ENCODE peak calls at places on chromosomes 11 and 22, in ten cellular contexts. F, L, P, T, B, S, K, V, Y and A are unnamed samples.

GRCh38 chr11:117884994-117885393 is 8.5 kb upstream of the FXYD6 start:
- DNase-seq in T (no peak), S (no peak), L (peak), B (no peak), Y (no peak), K (no peak), P (no peak), F (no peak), V (peak), A (no peak)

GRCh38 chr11:479311-479710 is 27.7 kb downstream of the RNH1 start:
- DNase-seq in K (no peak), S (no peak), L (no peak), T (no peak), V (no peak), B (no peak), Y (no peak), F (no peak), P (no peak), A (no peak)

GRCh38 chr22:42473484-42474193 is 41.4 kb upstream of the NFAM1 start:
- DNase-seq in P (peak), F (no peak), B (peak), T (no peak), L (peak), S (no peak), V (no peak), K (peak), Y (peak), A (peak)

GRCh38 chr22:20764053-20764720 is 9.7 kb upstream of the SERPIND1 start:
- DNase-seq in P (no peak), L (no peak), S (no peak), B (no peak), Y (no peak), F (no peak), V (no peak), T (no peak), K (no peak), A (no peak)

GRCh38 chr11:113245216-113245615 is 69.2 kb upstream of the TTC12 start:
- DNase-seq in S (no peak), V (no peak), B (no peak), F (no peak), L (no peak), T (no peak), K (no peak), Y (no peak), P (no peak), A (no peak)

GRCh38 chr22:22666307-22667091 is 22.1 kb downstream of the GGTLC2 start:
- DNase-seq in L (no peak), Y (peak), K (peak), S (peak), F (peak), B (peak), V (no peak), P (peak), T (no peak), A (peak)

GRCh38 chr11:3202305-3202704 is 16.3 kb downstream of the MRGPRG start:
- DNase-seq in L (no peak), T (no peak), S (no peak), V (no peak), K (no peak), B (no peak), F (no peak), P (no peak), Y (no peak), A (no peak)

GRCh38 chr11:117492578-117493251 is 165.1 kb downstream of the CEP164 start:
- DNase-seq in B (no peak), Y (no peak), L (no peak), P (no peak), K (no peak), V (no peak), S (no peak), F (peak), T (no peak), A (no peak)

GRCh38 chr11:95563173-95563572 is 226.4 kb downstream of the FAM76B start:
- DNase-seq in K (no peak), T (no peak), L (peak), B (no peak), P (no peak), V (no peak), S (no peak), F (no peak), Y (no peak), A (no peak)

GRCh38 chr11:1293619-1294015 is 15.8 kb downstream of the TOLLIP start:
- DNase-seq in P (no peak), V (no peak), T (no peak), F (peak), K (peak), L (no peak), S (peak), B (no peak), Y (peak), A (no peak)

DNA sequence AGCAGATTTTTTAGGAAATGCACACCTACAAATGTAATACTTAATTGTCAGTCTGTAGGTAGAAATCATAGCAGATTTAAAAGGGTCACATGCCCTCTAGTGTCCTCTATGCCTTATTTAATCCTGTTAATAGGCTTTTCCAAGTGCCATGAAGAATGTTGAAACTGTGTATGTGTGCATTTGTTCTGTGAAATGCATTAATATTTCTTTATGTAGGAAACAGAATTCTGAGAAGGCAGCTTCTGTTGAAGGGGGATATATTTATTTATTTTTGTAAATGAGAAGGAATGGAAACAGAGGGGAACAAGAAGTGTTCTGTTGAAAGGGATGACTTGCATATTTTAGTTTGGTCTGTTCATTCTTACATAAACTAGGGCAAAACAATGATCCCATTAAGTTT is 51.0 kb downstream of the SVIP start:
- DNase-seq in L (peak), P (no peak), K (no peak), S (no peak), F (no peak), T (no peak), V (no peak), B (no peak), Y (no peak), A (no peak)
- TF ChIP-seq CTCF in L (no peak), P (no peak), K (no peak), S (no peak), F (no peak), T (peak), V (no peak), B (no peak), Y (no peak), A (no peak)

GRCh38 chr11:75399344-75400109 is at the start of gene RPS3:
- DNase-seq in T (peak), B (peak), F (peak), K (peak), L (peak), V (peak), Y (peak), S (peak), P (peak), A (peak)
- TF ChIP-seq CTCF in T (peak), B (peak), F (no peak), K (no peak), L (peak), V (peak), Y (peak), S (no peak), P (peak), A (peak)

DNA sequence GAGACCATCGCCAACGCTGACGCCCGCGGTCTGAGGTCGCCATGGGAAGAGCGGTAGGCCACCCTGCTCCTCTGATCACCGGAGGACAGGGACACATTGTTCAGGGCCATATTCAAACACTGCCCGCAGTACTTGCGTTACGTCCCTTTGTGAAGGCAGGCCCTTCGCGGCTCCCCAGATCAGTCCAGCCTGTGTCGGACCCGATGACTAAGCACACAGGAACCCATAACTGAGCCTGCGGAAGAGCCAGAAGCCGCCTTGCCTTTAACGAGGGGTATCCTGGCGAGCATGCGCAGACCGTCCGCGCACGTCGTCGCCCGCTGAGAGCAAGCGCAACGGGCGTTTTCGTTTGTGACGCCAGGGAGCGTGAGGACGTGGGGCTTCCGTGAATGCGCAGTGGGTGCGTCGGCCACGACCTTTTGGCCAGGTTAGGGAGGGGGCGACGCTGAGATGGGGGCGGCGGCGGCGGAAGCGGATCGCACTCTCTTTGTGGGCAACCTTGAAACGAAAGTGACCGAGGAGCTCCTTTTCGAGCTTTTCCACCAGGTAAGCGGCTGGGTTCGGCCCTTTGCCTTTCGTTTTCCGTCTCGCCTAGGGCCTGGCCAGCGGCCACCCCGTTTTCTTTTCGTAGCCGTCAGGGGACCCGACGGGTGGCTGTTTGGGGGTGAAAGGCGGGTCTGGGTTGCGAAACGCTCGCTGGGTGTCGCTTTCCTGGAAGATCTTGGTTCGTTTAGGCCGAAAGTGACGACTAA is at the start of the genes C11orf71 and RBM7:
- DNase-seq in Y (peak), V (peak), K (peak), T (peak), S (peak), P (peak), L (peak), F (peak), B (peak), A (peak)
- TF ChIP-seq CTCF in Y (peak), V (no peak), K (no peak), T (peak), S (no peak), P (peak), L (no peak), F (no peak), B (no peak), A (no peak)

DNA sequence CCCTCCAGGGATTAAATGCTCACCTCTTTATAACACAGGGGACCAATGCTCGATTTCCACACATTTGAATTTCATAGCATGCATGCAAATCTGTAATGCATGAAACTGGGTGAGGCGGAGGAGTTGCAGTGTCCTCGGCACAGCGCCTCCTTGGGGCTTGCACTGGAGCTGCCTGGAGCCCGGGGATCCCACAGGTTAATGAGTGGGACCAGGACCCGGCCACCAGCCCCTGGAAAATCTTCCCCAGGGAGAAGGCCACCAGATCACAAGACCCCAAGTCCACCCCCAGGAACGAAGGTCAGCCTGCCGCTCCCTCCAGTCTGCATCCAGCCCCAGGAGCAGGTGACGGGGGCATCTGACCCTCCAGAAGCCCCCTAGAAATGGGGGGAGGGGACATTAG is 119.1 kb downstream of the MN1 start:
- DNase-seq in F (peak), T (no peak), P (no peak), V (no peak), L (no peak), K (no peak), Y (no peak), B (no peak), S (no peak), A (no peak)
- TF ChIP-seq CTCF in F (peak), T (no peak), P (no peak), V (no peak), L (peak), K (no peak), Y (no peak), B (peak), S (no peak), A (no peak)

DNA sequence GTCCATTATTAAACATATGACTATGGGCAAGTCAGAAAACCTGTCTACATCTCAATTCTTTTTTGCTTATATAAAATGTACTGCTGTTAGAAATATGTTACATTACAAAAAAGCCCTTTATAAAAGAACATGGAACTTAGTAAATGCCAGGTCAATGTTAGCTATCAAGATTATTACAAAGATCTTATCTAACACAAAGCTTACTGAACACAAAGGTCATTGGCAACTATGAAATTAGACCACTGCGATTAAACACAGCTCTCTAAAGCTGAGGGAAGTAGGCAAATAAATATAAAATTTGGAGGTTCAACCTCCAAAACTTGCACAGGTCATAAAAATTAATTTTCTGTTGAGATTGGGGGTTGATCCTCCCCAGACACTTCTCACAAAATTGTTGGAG is 692.8 kb upstream of the CCDC90B start:
- DNase-seq in F (no peak), L (no peak), T (no peak), K (no peak), B (no peak), V (no peak), S (no peak), Y (no peak), P (no peak), A (no peak)
- TF ChIP-seq CTCF in F (no peak), L (no peak), T (no peak), K (no peak), B (no peak), V (no peak), S (no peak), Y (no peak), P (no peak), A (no peak)

DNA sequence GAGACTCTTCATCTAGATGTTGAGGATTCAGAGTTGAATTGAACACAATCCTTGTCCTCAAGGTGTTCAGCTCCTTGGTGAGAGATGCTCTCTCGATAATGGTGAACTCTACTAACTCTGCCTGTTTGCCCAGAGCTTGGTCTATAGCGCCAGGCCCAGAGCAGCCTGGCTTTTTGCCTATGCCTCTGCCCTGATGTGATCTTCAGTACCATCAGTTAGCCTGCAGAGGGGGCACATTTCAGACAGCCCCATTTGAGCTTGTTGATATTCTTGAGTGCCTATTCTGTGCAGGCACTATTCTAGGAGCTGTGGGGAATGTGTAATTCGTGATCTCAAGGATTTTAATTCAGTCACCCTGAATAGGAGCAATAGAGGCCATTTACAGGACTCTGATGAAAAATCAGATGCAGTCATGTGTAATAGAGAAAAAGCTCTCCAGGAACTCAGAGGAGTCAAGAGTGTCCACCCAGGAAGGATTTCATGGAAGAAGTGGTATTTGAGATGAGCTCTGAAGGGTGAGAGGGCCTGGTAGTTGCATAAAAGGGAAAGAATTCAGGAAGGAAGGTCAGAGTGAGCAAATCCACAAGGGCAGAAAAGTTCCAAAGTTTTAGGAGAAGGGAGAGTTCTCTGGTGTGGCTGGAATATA is 19.3 kb downstream of the GTPBP1 start:
- DNase-seq in B (no peak), K (peak), Y (peak), V (no peak), F (no peak), P (no peak), S (no peak), L (peak), T (no peak), A (no peak)
- TF ChIP-seq CTCF in B (peak), K (peak), Y (peak), V (no peak), F (peak), P (peak), S (peak), L (peak), T (peak), A (no peak)

DNA sequence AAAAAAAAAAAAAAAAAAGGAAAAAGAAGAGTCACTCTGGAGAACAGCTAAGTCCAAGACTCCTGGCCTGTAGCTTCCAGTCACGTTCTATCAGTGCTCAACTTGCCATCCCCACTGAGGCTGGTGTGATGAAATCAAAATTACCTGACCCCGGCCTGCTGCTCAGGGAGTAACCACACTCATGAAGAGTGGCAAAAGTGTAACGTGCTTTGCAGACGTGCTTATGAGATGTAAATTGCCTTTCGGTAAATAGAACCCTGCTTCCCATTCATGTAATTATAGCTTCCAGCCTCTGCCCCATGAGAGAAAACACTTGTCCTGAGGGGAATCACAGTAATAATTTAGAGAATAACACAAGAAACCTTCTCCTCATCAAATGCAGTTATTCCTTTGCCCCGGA is 28.2 kb upstream of the CHKA start:
- DNase-seq in T (no peak), B (no peak), V (no peak), K (no peak), S (no peak), P (no peak), Y (no peak), F (no peak), L (no peak), A (no peak)
- TF ChIP-seq CTCF in T (no peak), B (no peak), V (no peak), K (no peak), S (no peak), P (no peak), Y (no peak), F (no peak), L (no peak), A (no peak)

DNA sequence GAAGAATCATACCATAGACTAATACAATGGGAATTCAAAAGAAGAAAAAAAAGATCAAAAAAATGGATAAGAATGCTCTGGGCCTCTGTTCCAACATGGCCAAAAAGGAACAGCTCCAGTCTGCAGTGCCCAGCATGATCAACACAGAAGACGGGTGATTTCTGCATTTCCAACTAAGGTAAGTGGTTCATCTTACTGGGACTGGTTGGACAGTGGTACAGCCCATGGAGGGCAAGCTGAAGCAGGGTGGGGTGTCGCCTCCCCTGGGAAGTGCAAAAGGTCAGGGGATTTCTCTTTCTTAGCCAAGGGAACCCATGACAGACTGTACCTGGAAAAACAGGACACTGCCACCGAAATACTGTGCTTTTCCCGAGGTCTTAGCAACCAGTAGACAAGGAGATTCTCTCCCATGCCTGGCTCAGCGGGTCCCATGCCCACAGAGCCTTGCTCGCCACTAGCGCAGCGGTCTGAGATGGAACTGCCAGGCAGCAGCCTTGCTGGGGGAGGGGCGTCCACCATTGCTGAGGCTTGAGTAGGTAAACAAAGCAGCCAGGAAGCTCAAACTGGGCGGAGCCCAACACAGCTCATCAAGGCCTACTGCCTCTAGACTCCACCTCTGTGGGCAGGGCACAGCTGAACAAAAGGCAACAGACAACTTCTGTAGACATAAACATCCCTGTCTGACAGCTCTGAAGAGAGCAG is 428.4 kb downstream of the MN1 start:
- DNase-seq in B (no peak), Y (peak), S (peak), P (no peak), K (peak), L (peak), V (no peak), T (no peak), F (peak), A (no peak)
- TF ChIP-seq CTCF in B (no peak), Y (no peak), S (no peak), P (no peak), K (no peak), L (peak), V (no peak), T (no peak), F (no peak), A (no peak)

GRCh38 chr11:41309716-41310115 is 149.7 kb downstream of the LRRC4C start:
- DNase-seq in K (no peak), V (no peak), Y (peak), T (no peak), L (no peak), F (no peak), P (no peak), S (no peak), B (no peak), A (no peak)
- TF ChIP-seq CTCF in K (no peak), V (no peak), Y (peak), T (peak), L (no peak), F (no peak), P (no peak), S (no peak), B (no peak), A (no peak)

GRCh38 chr22:36493690-36494110 is 12.3 kb upstream of the TXN2 start:
- DNase-seq in L (no peak), B (no peak), V (no peak), S (no peak), F (no peak), P (peak), Y (peak), T (peak), K (no peak), A (peak)

DNA sequence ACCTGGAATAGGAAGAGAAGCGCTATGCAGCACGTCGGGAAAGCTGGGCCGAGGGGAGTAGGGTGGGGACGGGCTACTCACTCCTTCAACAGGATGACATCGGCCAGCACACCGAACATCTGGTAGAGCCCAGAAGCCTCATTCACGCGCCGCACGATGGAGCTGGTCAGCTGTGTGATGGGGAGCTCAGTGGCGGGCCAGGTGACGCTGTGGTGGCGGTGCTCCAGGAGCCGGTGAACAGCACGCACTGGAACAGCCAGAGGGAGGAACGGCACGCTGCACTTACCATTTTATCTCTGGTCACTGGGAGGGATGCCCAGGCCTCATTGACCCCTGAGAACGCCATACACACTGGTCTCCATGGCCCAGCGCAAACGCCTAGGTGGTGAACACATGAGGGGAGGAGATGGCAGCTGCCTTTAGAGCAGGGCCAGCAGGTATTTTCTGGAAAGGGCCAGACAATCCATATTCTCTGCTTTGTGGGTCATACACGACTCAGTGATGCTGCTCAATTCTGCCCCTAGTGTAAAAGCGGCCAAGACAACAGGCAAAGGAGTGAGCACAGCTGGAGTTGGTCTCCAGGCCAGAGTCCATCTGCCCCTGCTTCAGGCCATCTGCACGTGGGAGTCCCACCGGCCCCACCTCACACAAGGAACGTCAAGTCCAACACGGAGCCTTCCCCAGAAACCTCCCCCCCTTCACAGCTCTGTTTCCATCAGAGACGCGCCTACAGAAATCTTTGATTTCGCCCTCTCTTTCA is 8.8 kb downstream of the FOXRED2 start:
- DNase-seq in Y (no peak), P (no peak), K (no peak), F (peak), T (no peak), S (no peak), L (no peak), V (peak), B (no peak), A (no peak)
- TF ChIP-seq CTCF in Y (no peak), P (no peak), K (no peak), F (peak), T (no peak), S (no peak), L (no peak), V (no peak), B (no peak), A (no peak)